ENCODE peak calls at places on chromosomes 3 and 15, in six cellular contexts. One of them, this sample, is unnamed.
A peak's percentile ranks its signal among the peaks of the same experiment; 100 is the strongest.

GRCh38 chr3:98552232-98553020 is 20.6 kb downstream of the GPR15 start:
- DNase-seq in stomach: no peak
- DNase-seq in SJSA1: no peak
- DNase-seq in pancreas: no peak
- DNase-seq in fibroblast of lung: no peak
- DNase-seq in spleen: no peak
- DNase-seq in this sample: no peak

GRCh38 chr3:76789262-76789661 is 250.6 kb upstream of the ROBO2 start:
- DNase-seq in SJSA1: no peak
- DNase-seq in spleen: no peak
- DNase-seq in fibroblast of lung: no peak
- DNase-seq in pancreas: no peak
- DNase-seq in stomach: no peak
- DNase-seq in this sample: no peak

GRCh38 chr3:111737712-111738097 is 121.4 kb upstream of the PHLDB2 start:
- DNase-seq in stomach: peak; percentile 76
- DNase-seq in SJSA1: peak; percentile 55
- DNase-seq in fibroblast of lung: peak; percentile 100
- DNase-seq in pancreas: peak; percentile 73
- DNase-seq in spleen: no peak
- DNase-seq in this sample: no peak

GRCh38 chr3:150760431-150761200 is 2.4 kb downstream of the SIAH2 start:
- DNase-seq in pancreas: no peak
- DNase-seq in fibroblast of lung: no peak
- DNase-seq in spleen: no peak
- DNase-seq in SJSA1: no peak
- DNase-seq in stomach: no peak
- DNase-seq in this sample: no peak

GRCh38 chr3:191239439-191240035 is 40.5 kb downstream of the OSTN start:
- DNase-seq in spleen: no peak
- DNase-seq in stomach: no peak
- DNase-seq in pancreas: no peak
- DNase-seq in SJSA1: no peak
- DNase-seq in fibroblast of lung: peak; percentile 12
- DNase-seq in this sample: no peak

GRCh38 chr3:147415337-147415736 is 6.2 kb downstream of the ZIC1 start:
- DNase-seq in spleen: no peak
- DNase-seq in pancreas: no peak
- DNase-seq in stomach: no peak
- DNase-seq in SJSA1: no peak
- DNase-seq in fibroblast of lung: no peak
- DNase-seq in this sample: no peak

GRCh38 chr15:49223536-49224274 is 53.7 kb downstream of the GALK2 start:
- DNase-seq in SJSA1: peak; percentile 28
- DNase-seq in stomach: no peak
- DNase-seq in pancreas: no peak
- DNase-seq in fibroblast of lung: peak; percentile 40
- DNase-seq in spleen: no peak
- DNase-seq in this sample: no peak

GRCh38 chr3:41364736-41365135 is 165.4 kb downstream of the CTNNB1 start:
- DNase-seq in pancreas: no peak
- DNase-seq in spleen: no peak
- DNase-seq in stomach: no peak
- DNase-seq in SJSA1: no peak
- DNase-seq in fibroblast of lung: peak; percentile 50
- DNase-seq in this sample: no peak

GRCh38 chr15:72491768-72492167 is 17.6 kb downstream of the ARIH1 start:
- DNase-seq in stomach: no peak
- DNase-seq in fibroblast of lung: peak; percentile 88
- DNase-seq in SJSA1: peak; percentile 49
- DNase-seq in spleen: no peak
- DNase-seq in pancreas: no peak
- DNase-seq in this sample: no peak

GRCh38 chr3:77042892-77043291 is 3.0 kb downstream of the ROBO2 start:
- DNase-seq in fibroblast of lung: no peak
- DNase-seq in pancreas: no peak
- DNase-seq in spleen: no peak
- DNase-seq in stomach: no peak
- DNase-seq in SJSA1: no peak
- DNase-seq in this sample: no peak

GRCh38 chr3:57956119-57956832 is 51.9 kb upstream of the FLNB start:
- DNase-seq in SJSA1: no peak
- DNase-seq in pancreas: no peak
- DNase-seq in fibroblast of lung: peak; percentile 94
- DNase-seq in stomach: no peak
- DNase-seq in spleen: no peak
- DNase-seq in this sample: no peak

GRCh38 chr15:65368300-65368617 is 9.5 kb downstream of the IGDCC3 start:
- DNase-seq in stomach: no peak
- DNase-seq in pancreas: no peak
- DNase-seq in SJSA1: no peak
- DNase-seq in fibroblast of lung: no peak
- DNase-seq in spleen: peak; percentile 56
- DNase-seq in this sample: no peak

GRCh38 chr15:57165992-57166391 is 210.3 kb upstream of the CGNL1 start:
- DNase-seq in fibroblast of lung: peak; percentile 58
- DNase-seq in spleen: no peak
- DNase-seq in stomach: no peak
- DNase-seq in pancreas: no peak
- DNase-seq in SJSA1: no peak
- DNase-seq in this sample: no peak

GRCh38 chr3:29642393-29643033 is 361.6 kb downstream of the RBMS3 start:
- DNase-seq in SJSA1: peak; percentile 23
- DNase-seq in spleen: no peak
- DNase-seq in stomach: no peak
- DNase-seq in pancreas: no peak
- DNase-seq in fibroblast of lung: peak; percentile 86
- DNase-seq in this sample: peak; percentile 25

GRCh38 chr3:106839576-106840280 is 537.5 kb upstream of the CCDC54 start:
- DNase-seq in stomach: no peak
- DNase-seq in spleen: no peak
- DNase-seq in SJSA1: no peak
- DNase-seq in fibroblast of lung: peak; percentile 77
- DNase-seq in pancreas: no peak
- DNase-seq in this sample: no peak

GRCh38 chr3:192860464-192860863 is 57.2 kb downstream of the MB21D2 start:
- DNase-seq in spleen: no peak
- DNase-seq in stomach: no peak
- DNase-seq in pancreas: no peak
- DNase-seq in fibroblast of lung: no peak
- DNase-seq in SJSA1: no peak
- DNase-seq in this sample: no peak

GRCh38 chr3:169964176-169964575 is 2.4 kb upstream of the SEC62 start:
- DNase-seq in pancreas: no peak
- DNase-seq in SJSA1: no peak
- DNase-seq in fibroblast of lung: peak; percentile 77
- DNase-seq in spleen: no peak
- DNase-seq in stomach: peak; percentile 49
- DNase-seq in this sample: no peak

GRCh38 chr3:71443332-71443731 is 140.2 kb downstream of the FOXP1 start:
- DNase-seq in SJSA1: no peak
- DNase-seq in stomach: no peak
- DNase-seq in pancreas: no peak
- DNase-seq in fibroblast of lung: no peak
- DNase-seq in spleen: no peak
- DNase-seq in this sample: no peak
- H3K4me1 ChIP-seq in SJSA1: peaks cover 14% of the 10 kb centered on the region
- H3K4me1 ChIP-seq in stomach: peaks cover 90% of the 10 kb centered on the region
- H3K4me1 ChIP-seq in pancreas: no peaks in the 10 kb centered on the region
- H3K4me1 ChIP-seq in fibroblast of lung: peaks cover 7% of the 10 kb centered on the region
- H3K4me1 ChIP-seq in spleen: peaks cover 87% of the 10 kb centered on the region
- H3K4me1 ChIP-seq in this sample: no peaks in the 10 kb centered on the region

GRCh38 chr3:16608816-16609215 is 3.6 kb upstream of the DAZL start:
- DNase-seq in pancreas: no peak
- DNase-seq in fibroblast of lung: no peak
- DNase-seq in spleen: no peak
- DNase-seq in stomach: no peak
- DNase-seq in SJSA1: no peak
- DNase-seq in this sample: no peak

GRCh38 chr3:16604433-16604832 is 790 bp downstream of the DAZL start:
- DNase-seq in fibroblast of lung: no peak
- DNase-seq in SJSA1: no peak
- DNase-seq in spleen: no peak
- DNase-seq in pancreas: no peak
- DNase-seq in stomach: no peak
- DNase-seq in this sample: no peak

GRCh38 chr3:16604887-16605602 is at the start of gene DAZL:
- DNase-seq in pancreas: no peak
- DNase-seq in fibroblast of lung: no peak
- DNase-seq in spleen: no peak
- DNase-seq in stomach: no peak
- DNase-seq in SJSA1: no peak
- DNase-seq in this sample: no peak

GRCh38 chr3:16606398-16606797 is 1.2 kb upstream of the DAZL start:
- DNase-seq in SJSA1: no peak
- DNase-seq in pancreas: no peak
- DNase-seq in stomach: no peak
- DNase-seq in spleen: no peak
- DNase-seq in fibroblast of lung: peak; percentile 55
- DNase-seq in this sample: no peak

DNA sequence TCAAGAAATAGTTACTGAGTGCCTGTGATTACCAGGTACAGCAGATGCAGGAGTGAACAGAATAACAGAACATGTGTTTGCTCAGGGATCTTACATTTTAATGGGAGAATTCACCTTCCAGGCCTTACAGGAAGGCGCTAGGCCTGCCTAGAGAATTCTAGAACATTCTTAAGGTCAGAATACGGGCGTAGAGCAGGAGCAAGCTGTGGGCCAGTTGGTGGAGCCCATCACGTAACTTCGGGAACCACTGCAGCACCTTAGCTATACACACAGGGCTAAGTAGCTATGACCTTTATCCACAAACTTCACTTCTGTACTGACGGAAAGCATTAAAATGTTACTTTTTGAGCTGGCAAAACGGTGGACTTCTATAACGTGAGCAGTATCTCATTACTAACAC is 743 bp upstream of the DAZL start:
- DNase-seq in spleen: no peak
- DNase-seq in pancreas: no peak
- DNase-seq in fibroblast of lung: no peak
- DNase-seq in SJSA1: no peak
- DNase-seq in stomach: no peak
- DNase-seq in this sample: no peak
- H3K4me3 ChIP-seq in spleen: no peak overlapping the region
- H3K4me3 ChIP-seq in pancreas: no peak overlapping the region
- H3K4me3 ChIP-seq in fibroblast of lung: no peak overlapping the region
- H3K4me3 ChIP-seq in SJSA1: no peak overlapping the region
- H3K4me3 ChIP-seq in stomach: no peak overlapping the region
- H3K4me3 ChIP-seq in this sample: no peak overlapping the region

GRCh38 chr15:78069630-78070029 is 7.9 kb downstream of the TBC1D2B start:
- DNase-seq in SJSA1: no peak
- DNase-seq in stomach: no peak
- DNase-seq in fibroblast of lung: no peak
- DNase-seq in spleen: no peak
- DNase-seq in pancreas: no peak
- DNase-seq in this sample: no peak

GRCh38 chr15:78073026-78073425 is 4.5 kb downstream of the TBC1D2B start:
- DNase-seq in stomach: no peak
- DNase-seq in fibroblast of lung: no peak
- DNase-seq in SJSA1: no peak
- DNase-seq in spleen: no peak
- DNase-seq in pancreas: no peak
- DNase-seq in this sample: no peak

GRCh38 chr15:78072080-78072892 is 5.2 kb downstream of the TBC1D2B start:
- DNase-seq in stomach: no peak
- DNase-seq in fibroblast of lung: peak; percentile 40
- DNase-seq in SJSA1: peak; percentile 61
- DNase-seq in pancreas: no peak
- DNase-seq in spleen: no peak
- DNase-seq in this sample: peak; percentile 76

GRCh38 chr15:78070049-78070698 is 7.3 kb downstream of the TBC1D2B start:
- DNase-seq in stomach: no peak
- DNase-seq in SJSA1: no peak
- DNase-seq in fibroblast of lung: no peak
- DNase-seq in pancreas: no peak
- DNase-seq in spleen: peak; percentile 84
- DNase-seq in this sample: no peak

DNA sequence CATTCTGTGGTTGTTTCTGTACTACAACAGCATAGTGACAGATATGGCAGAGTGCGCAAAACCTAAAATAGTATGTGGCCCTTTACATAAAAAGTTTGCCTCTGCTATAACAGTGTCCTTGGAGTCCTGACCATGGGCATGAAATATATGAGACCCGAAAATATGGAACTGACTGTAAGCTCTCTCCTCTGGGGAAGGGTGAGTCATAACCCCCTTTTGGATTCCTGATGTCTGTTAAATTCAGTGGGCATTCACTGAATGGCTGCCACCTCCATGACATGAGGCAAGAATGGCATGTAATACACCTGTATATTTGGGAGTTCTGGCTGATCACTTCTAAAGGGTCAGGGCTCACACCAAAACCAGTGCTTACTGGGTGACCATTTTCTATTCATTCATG is 6.1 kb downstream of the TBC1D2B start:
- DNase-seq in SJSA1: no peak
- DNase-seq in pancreas: no peak
- DNase-seq in spleen: no peak
- DNase-seq in fibroblast of lung: no peak
- DNase-seq in stomach: no peak
- DNase-seq in this sample: no peak
- H3K4me1 ChIP-seq in SJSA1: peaks cover 88% of the 10 kb centered on the region
- H3K4me1 ChIP-seq in pancreas: peaks cover 39% of the 10 kb centered on the region
- H3K4me1 ChIP-seq in spleen: peaks cover 96% of the 10 kb centered on the region
- H3K4me1 ChIP-seq in fibroblast of lung: peaks cover 58% of the 10 kb centered on the region
- H3K4me1 ChIP-seq in stomach: peaks cover 100% of the 10 kb centered on the region
- H3K4me1 ChIP-seq in this sample: peaks cover 16% of the 10 kb centered on the region

GRCh38 chr3:4583441-4583840 is 90.3 kb downstream of the ITPR1 start:
- DNase-seq in spleen: no peak
- DNase-seq in SJSA1: peak; percentile 29
- DNase-seq in pancreas: no peak
- DNase-seq in stomach: no peak
- DNase-seq in fibroblast of lung: no peak
- DNase-seq in this sample: no peak

GRCh38 chr3:4581040-4581439 is 87.9 kb downstream of the ITPR1 start:
- DNase-seq in stomach: no peak
- DNase-seq in pancreas: no peak
- DNase-seq in SJSA1: no peak
- DNase-seq in fibroblast of lung: no peak
- DNase-seq in spleen: no peak
- DNase-seq in this sample: no peak

GRCh38 chr3:4581452-4581851 is 88.3 kb downstream of the ITPR1 start:
- DNase-seq in spleen: no peak
- DNase-seq in SJSA1: no peak
- DNase-seq in stomach: no peak
- DNase-seq in pancreas: no peak
- DNase-seq in fibroblast of lung: no peak
- DNase-seq in this sample: no peak

GRCh38 chr3:4581905-4582611 is 88.9 kb downstream of the ITPR1 start:
- DNase-seq in SJSA1: no peak
- DNase-seq in stomach: no peak
- DNase-seq in spleen: no peak
- DNase-seq in fibroblast of lung: no peak
- DNase-seq in pancreas: no peak
- DNase-seq in this sample: no peak

DNA sequence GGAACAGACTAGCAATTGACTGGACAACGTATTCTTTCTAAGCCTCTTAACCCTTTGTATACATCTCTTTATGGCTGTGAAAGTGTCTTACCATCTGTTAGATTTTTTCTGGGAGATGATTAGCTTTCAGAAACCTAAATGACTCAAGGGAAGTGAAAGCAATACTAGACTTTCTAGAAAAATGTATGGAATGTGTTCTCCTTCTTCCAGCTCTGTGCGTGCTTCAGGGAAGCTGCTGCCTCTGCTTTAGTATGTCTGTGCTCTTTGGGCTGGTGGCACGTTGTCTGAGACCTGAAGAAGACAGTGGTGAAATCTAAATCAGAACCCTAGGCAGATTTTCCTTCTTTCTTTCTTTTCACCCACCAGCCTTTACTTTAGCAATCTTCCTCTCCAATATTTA is 89.5 kb downstream of the ITPR1 start:
- DNase-seq in SJSA1: peak; percentile 36
- DNase-seq in fibroblast of lung: peak; percentile 26
- DNase-seq in stomach: no peak
- DNase-seq in pancreas: no peak
- DNase-seq in spleen: no peak
- DNase-seq in this sample: no peak
- H3K4me3 ChIP-seq in SJSA1: no peak overlapping the region
- H3K4me3 ChIP-seq in fibroblast of lung: peak overlapping the region; percentile 39
- H3K4me3 ChIP-seq in stomach: no peak overlapping the region
- H3K4me3 ChIP-seq in pancreas: no peak overlapping the region
- H3K4me3 ChIP-seq in spleen: no peak overlapping the region
- H3K4me3 ChIP-seq in this sample: no peak overlapping the region